ENCODE peak calls at places on chromosomes 11 and 22, in eight cellular contexts. One of them, this sample, is unnamed.

GRCh38 chr11:114192841-114193389 is 103.3 kb upstream of the NNMT start:
- DNase-seq in A549: no peak
- DNase-seq in heart right ventricle: no peak
- DNase-seq in cardiac fibroblast: no peak
- DNase-seq in cardiac muscle cell: no peak
- DNase-seq in AG04450: no peak
- DNase-seq in MM.1S: no peak
- DNase-seq in tibial nerve: no peak
- DNase-seq in this sample: no peak

GRCh38 chr11:6695377-6695776 is 12.2 kb upstream of the MRPL17 start:
- DNase-seq in A549: no peak
- DNase-seq in heart right ventricle: peak
- DNase-seq in cardiac fibroblast: peak
- DNase-seq in cardiac muscle cell: no peak
- DNase-seq in AG04450: no peak
- DNase-seq in MM.1S: no peak
- DNase-seq in tibial nerve: no peak
- DNase-seq in this sample: no peak

GRCh38 chr22:36619797-36620390 is 83.7 kb downstream of the CACNG2 start:
- DNase-seq in A549: no peak
- DNase-seq in heart right ventricle: no peak
- DNase-seq in cardiac fibroblast: no peak
- DNase-seq in cardiac muscle cell: no peak
- DNase-seq in AG04450: no peak
- DNase-seq in MM.1S: no peak
- DNase-seq in tibial nerve: no peak
- DNase-seq in this sample: no peak

GRCh38 chr11:88603499-88603898 is 266.0 kb upstream of the CTSC start:
- DNase-seq in A549: no peak
- DNase-seq in heart right ventricle: no peak
- DNase-seq in cardiac fibroblast: peak
- DNase-seq in cardiac muscle cell: no peak
- DNase-seq in AG04450: no peak
- DNase-seq in MM.1S: no peak
- DNase-seq in tibial nerve: no peak
- DNase-seq in this sample: no peak

GRCh38 chr11:6757373-6757967 is 14.3 kb downstream of the OR2AG2 start:
- DNase-seq in A549: peak
- DNase-seq in heart right ventricle: peak
- DNase-seq in cardiac fibroblast: peak
- DNase-seq in cardiac muscle cell: peak
- DNase-seq in AG04450: peak
- DNase-seq in MM.1S: peak
- DNase-seq in tibial nerve: no peak
- DNase-seq in this sample: peak

GRCh38 chr22:44838316-44839016 is 86.1 kb downstream of the ARHGAP8 start:
- DNase-seq in A549: no peak
- DNase-seq in heart right ventricle: no peak
- DNase-seq in cardiac fibroblast: no peak
- DNase-seq in cardiac muscle cell: no peak
- DNase-seq in AG04450: no peak
- DNase-seq in MM.1S: no peak
- DNase-seq in tibial nerve: no peak
- DNase-seq in this sample: no peak

GRCh38 chr11:2774173-2775082 is 74.6 kb upstream of the KCNQ1OT1 start:
- DNase-seq in A549: no peak
- DNase-seq in heart right ventricle: peak
- DNase-seq in cardiac fibroblast: no peak
- DNase-seq in cardiac muscle cell: no peak
- DNase-seq in AG04450: no peak
- DNase-seq in MM.1S: no peak
- DNase-seq in tibial nerve: peak
- DNase-seq in this sample: no peak

GRCh38 chr22:23858484-23858815 is 775 bp downstream of the SLC2A11 start:
- DNase-seq in A549: no peak
- DNase-seq in heart right ventricle: no peak
- DNase-seq in cardiac fibroblast: no peak
- DNase-seq in cardiac muscle cell: no peak
- DNase-seq in AG04450: no peak
- DNase-seq in MM.1S: no peak
- DNase-seq in tibial nerve: no peak
- DNase-seq in this sample: no peak

GRCh38 chr22:25402160-25402500 is 162.3 kb upstream of the GRK3 start:
- DNase-seq in A549: no peak
- DNase-seq in heart right ventricle: no peak
- DNase-seq in cardiac fibroblast: no peak
- DNase-seq in cardiac muscle cell: no peak
- DNase-seq in AG04450: no peak
- DNase-seq in MM.1S: no peak
- DNase-seq in tibial nerve: no peak
- DNase-seq in this sample: no peak

GRCh38 chr11:31815743-31816466 is 4.8 kb upstream of the PAX6 start:
- DNase-seq in A549: no peak
- DNase-seq in heart right ventricle: no peak
- DNase-seq in cardiac fibroblast: no peak
- DNase-seq in cardiac muscle cell: no peak
- DNase-seq in AG04450: no peak
- DNase-seq in MM.1S: no peak
- DNase-seq in tibial nerve: no peak
- DNase-seq in this sample: no peak

GRCh38 chr11:86395061-86395551 is 20.4 kb downstream of the CCDC81 start:
- DNase-seq in A549: no peak
- DNase-seq in heart right ventricle: no peak
- DNase-seq in cardiac fibroblast: peak
- DNase-seq in cardiac muscle cell: peak
- DNase-seq in AG04450: no peak
- DNase-seq in MM.1S: no peak
- DNase-seq in tibial nerve: no peak
- DNase-seq in this sample: no peak

GRCh38 chr11:83151274-83151977 is 5.5 kb upstream of the PCF11 start:
- DNase-seq in A549: no peak
- DNase-seq in heart right ventricle: no peak
- DNase-seq in cardiac fibroblast: no peak
- DNase-seq in cardiac muscle cell: no peak
- DNase-seq in AG04450: no peak
- DNase-seq in MM.1S: no peak
- DNase-seq in tibial nerve: no peak
- DNase-seq in this sample: no peak

GRCh38 chr11:88618716-88619462 is 281.4 kb upstream of the CTSC start:
- DNase-seq in A549: no peak
- DNase-seq in heart right ventricle: no peak
- DNase-seq in cardiac fibroblast: no peak
- DNase-seq in cardiac muscle cell: no peak
- DNase-seq in AG04450: no peak
- DNase-seq in MM.1S: no peak
- DNase-seq in tibial nerve: no peak
- DNase-seq in this sample: no peak

GRCh38 chr22:31083377-31083768 is 2.3 kb downstream of the SMTN start:
- DNase-seq in A549: no peak
- DNase-seq in heart right ventricle: peak
- DNase-seq in cardiac fibroblast: no peak
- DNase-seq in cardiac muscle cell: no peak
- DNase-seq in AG04450: no peak
- DNase-seq in MM.1S: no peak
- DNase-seq in tibial nerve: no peak
- DNase-seq in this sample: no peak

GRCh38 chr11:46238078-46238966 is 39.1 kb upstream of the CREB3L1 start:
- DNase-seq in A549: peak
- DNase-seq in heart right ventricle: peak
- DNase-seq in cardiac fibroblast: peak
- DNase-seq in cardiac muscle cell: peak
- DNase-seq in AG04450: no peak
- DNase-seq in MM.1S: no peak
- DNase-seq in tibial nerve: peak
- DNase-seq in this sample: no peak

GRCh38 chr11:110121204-110121603 is 28.0 kb downstream of the ZC3H12C start:
- DNase-seq in A549: no peak
- DNase-seq in heart right ventricle: no peak
- DNase-seq in cardiac fibroblast: peak
- DNase-seq in cardiac muscle cell: no peak
- DNase-seq in AG04450: no peak
- DNase-seq in MM.1S: no peak
- DNase-seq in tibial nerve: no peak
- DNase-seq in this sample: no peak

GRCh38 chr11:116428638-116428975 is 344.2 kb downstream of the BUD13 start:
- DNase-seq in A549: no peak
- DNase-seq in heart right ventricle: no peak
- DNase-seq in cardiac fibroblast: no peak
- DNase-seq in cardiac muscle cell: no peak
- DNase-seq in AG04450: no peak
- DNase-seq in MM.1S: no peak
- DNase-seq in tibial nerve: no peak
- DNase-seq in this sample: no peak

GRCh38 chr11:71153005-71153395 is 99.4 kb downstream of the SHANK2 start:
- DNase-seq in A549: peak
- DNase-seq in heart right ventricle: no peak
- DNase-seq in cardiac fibroblast: peak
- DNase-seq in cardiac muscle cell: no peak
- DNase-seq in AG04450: no peak
- DNase-seq in MM.1S: no peak
- DNase-seq in tibial nerve: no peak
- DNase-seq in this sample: no peak

GRCh38 chr22:31970490-31971444 is 26.4 kb downstream of the YWHAH start:
- DNase-seq in A549: peak
- DNase-seq in heart right ventricle: peak
- DNase-seq in cardiac fibroblast: peak
- DNase-seq in cardiac muscle cell: peak
- DNase-seq in AG04450: peak
- DNase-seq in MM.1S: peak
- DNase-seq in tibial nerve: peak
- DNase-seq in this sample: peak

GRCh38 chr11:130170345-130170744 is 10.8 kb downstream of the ST14 start:
- DNase-seq in A549: no peak
- DNase-seq in heart right ventricle: no peak
- DNase-seq in cardiac fibroblast: no peak
- DNase-seq in cardiac muscle cell: no peak
- DNase-seq in AG04450: no peak
- DNase-seq in MM.1S: no peak
- DNase-seq in tibial nerve: no peak
- DNase-seq in this sample: no peak

GRCh38 chr22:43100223-43100622 is 10.3 kb upstream of the BIK start:
- DNase-seq in A549: no peak
- DNase-seq in heart right ventricle: no peak
- DNase-seq in cardiac fibroblast: no peak
- DNase-seq in cardiac muscle cell: no peak
- DNase-seq in AG04450: no peak
- DNase-seq in MM.1S: no peak
- DNase-seq in tibial nerve: no peak
- DNase-seq in this sample: peak

GRCh38 chr11:102935514-102935913 is 20.0 kb downstream of the MMP13 start:
- DNase-seq in A549: no peak
- DNase-seq in heart right ventricle: no peak
- DNase-seq in cardiac fibroblast: no peak
- DNase-seq in cardiac muscle cell: no peak
- DNase-seq in AG04450: no peak
- DNase-seq in MM.1S: no peak
- DNase-seq in tibial nerve: no peak
- DNase-seq in this sample: no peak
- TF ChIP-seq CTCF in A549: no peak
- TF ChIP-seq CTCF in heart right ventricle: no peak
- TF ChIP-seq CTCF in cardiac fibroblast: no peak
- TF ChIP-seq CTCF in cardiac muscle cell: no peak
- TF ChIP-seq CTCF in AG04450: peak
- TF ChIP-seq CTCF in MM.1S: no peak
- TF ChIP-seq CTCF in tibial nerve: no peak
- TF ChIP-seq CTCF in this sample: no peak

GRCh38 chr11:35390737-35391682 is 28.3 kb downstream of the SLC1A2 start:
- DNase-seq in A549: peak
- DNase-seq in heart right ventricle: no peak
- DNase-seq in cardiac fibroblast: peak
- DNase-seq in cardiac muscle cell: no peak
- DNase-seq in AG04450: no peak
- DNase-seq in MM.1S: no peak
- DNase-seq in tibial nerve: no peak
- DNase-seq in this sample: peak
- H3K4me3 ChIP-seq in A549: no peak
- H3K4me3 ChIP-seq in heart right ventricle: no peak
- H3K4me3 ChIP-seq in cardiac fibroblast: no peak
- H3K4me3 ChIP-seq in cardiac muscle cell: no peak
- H3K4me3 ChIP-seq in AG04450: no peak
- H3K4me3 ChIP-seq in MM.1S: no peak
- H3K4me3 ChIP-seq in tibial nerve: no peak
- H3K4me3 ChIP-seq in this sample: peak

GRCh38 chr22:45867118-45867905 is 109.7 kb downstream of the WNT7B start:
- DNase-seq in A549: no peak
- DNase-seq in heart right ventricle: no peak
- DNase-seq in cardiac fibroblast: peak
- DNase-seq in cardiac muscle cell: peak
- DNase-seq in AG04450: no peak
- DNase-seq in MM.1S: no peak
- DNase-seq in tibial nerve: no peak
- DNase-seq in this sample: no peak
- TF ChIP-seq CTCF in A549: no peak
- TF ChIP-seq CTCF in heart right ventricle: no peak
- TF ChIP-seq CTCF in cardiac fibroblast: no peak
- TF ChIP-seq CTCF in cardiac muscle cell: peak
- TF ChIP-seq CTCF in AG04450: peak
- TF ChIP-seq CTCF in MM.1S: no peak
- TF ChIP-seq CTCF in tibial nerve: peak
- TF ChIP-seq CTCF in this sample: no peak

GRCh38 chr11:58576792-58577440 is 1.3 kb upstream of the LPXN start:
- DNase-seq in A549: no peak
- DNase-seq in heart right ventricle: no peak
- DNase-seq in cardiac fibroblast: peak
- DNase-seq in cardiac muscle cell: no peak
- DNase-seq in AG04450: no peak
- DNase-seq in MM.1S: peak
- DNase-seq in tibial nerve: no peak
- DNase-seq in this sample: peak

GRCh38 chr11:58577441-58578135 is 1.3 kb upstream of the ZFP91 start:
- DNase-seq in A549: no peak
- DNase-seq in heart right ventricle: peak
- DNase-seq in cardiac fibroblast: peak
- DNase-seq in cardiac muscle cell: peak
- DNase-seq in AG04450: peak
- DNase-seq in MM.1S: peak
- DNase-seq in tibial nerve: peak
- DNase-seq in this sample: peak

GRCh38 chr11:58575377-58576020 is at the start of gene LPXN:
- DNase-seq in A549: no peak
- DNase-seq in heart right ventricle: no peak
- DNase-seq in cardiac fibroblast: peak
- DNase-seq in cardiac muscle cell: no peak
- DNase-seq in AG04450: no peak
- DNase-seq in MM.1S: peak
- DNase-seq in tibial nerve: no peak
- DNase-seq in this sample: peak

GRCh38 chr11:58573451-58574104 is 2.1 kb downstream of the LPXN start:
- DNase-seq in A549: peak
- DNase-seq in heart right ventricle: peak
- DNase-seq in cardiac fibroblast: peak
- DNase-seq in cardiac muscle cell: peak
- DNase-seq in AG04450: peak
- DNase-seq in MM.1S: peak
- DNase-seq in tibial nerve: peak
- DNase-seq in this sample: peak

DNA sequence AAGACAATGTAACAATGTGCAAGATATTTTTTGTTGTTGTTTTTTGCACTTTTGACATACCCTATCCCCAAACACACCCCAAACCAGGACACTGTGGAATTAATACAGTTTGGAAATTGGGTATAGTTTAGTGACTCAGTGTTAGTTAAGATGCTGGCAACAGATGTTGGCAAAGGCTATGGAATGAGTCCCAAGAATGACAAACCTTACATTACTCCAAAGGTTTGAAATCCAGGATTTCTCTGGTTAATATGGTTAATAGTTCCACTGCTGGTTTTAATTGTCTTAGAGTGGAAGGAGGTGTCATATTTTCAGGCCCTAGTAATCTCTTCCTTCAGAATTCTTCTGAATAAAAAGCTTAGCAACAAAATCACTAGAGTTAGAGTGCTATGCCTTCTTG is 805 bp downstream of the LPXN start:
- DNase-seq in A549: no peak
- DNase-seq in heart right ventricle: no peak
- DNase-seq in cardiac fibroblast: peak
- DNase-seq in cardiac muscle cell: no peak
- DNase-seq in AG04450: no peak
- DNase-seq in MM.1S: no peak
- DNase-seq in tibial nerve: no peak
- DNase-seq in this sample: no peak
- H3K4me3 ChIP-seq in A549: no peak
- H3K4me3 ChIP-seq in heart right ventricle: no peak
- H3K4me3 ChIP-seq in cardiac fibroblast: no peak
- H3K4me3 ChIP-seq in cardiac muscle cell: no peak
- H3K4me3 ChIP-seq in AG04450: no peak
- H3K4me3 ChIP-seq in MM.1S: peak
- H3K4me3 ChIP-seq in tibial nerve: peak
- H3K4me3 ChIP-seq in this sample: peak

This sample was measured in GM12865.